ENCODE peak calls at places on chromosomes 6 and 20, in four cellular contexts. S is K562, G is GM12878, J is HepG2. N is an unnamed sample.

GRCh38 chr20:8155229-8155628 is 23.2 kb downstream of the PLCB1 start:
- DNase-seq in S (no peak), G (no peak), J (peak; percentile 82), N (no peak)

GRCh38 chr20:33893314-33893713 is 82.2 kb downstream of the CHMP4B start:
- DNase-seq in S (no peak), G (no peak), J (no peak), N (no peak)

GRCh38 chr6:12537389-12537788 is 179.2 kb upstream of the PHACTR1 start:
- DNase-seq in S (no peak), G (no peak), J (peak; percentile 12), N (no peak)

GRCh38 chr6:57135885-57136284 is 36.2 kb upstream of the BAG2 start:
- DNase-seq in S (no peak), G (no peak), J (no peak), N (no peak)

GRCh38 chr20:54093423-54094267 is 23.3 kb upstream of the BCAS1 start:
- DNase-seq in S (no peak), G (no peak), J (no peak), N (no peak)

GRCh38 chr6:4560225-4561077 is 215.8 kb upstream of the CDYL start:
- DNase-seq in S (no peak), G (no peak), J (no peak), N (no peak)

GRCh38 chr6:151044465-151045441 is 179.3 kb downstream of the MTHFD1L start:
- DNase-seq in S (no peak), G (no peak), J (peak; percentile 93), N (peak; percentile 94)

GRCh38 chr20:6519556-6519955 is 247.9 kb upstream of the BMP2 start:
- DNase-seq in S (no peak), G (no peak), J (no peak), N (no peak)

GRCh38 chr6:98487612-98488011 is 346.8 kb upstream of the POU3F2 start:
- DNase-seq in S (no peak), G (no peak), J (no peak), N (no peak)

GRCh38 chr20:14568225-14568624 is 230.8 kb upstream of the FLRT3 start:
- DNase-seq in S (no peak), G (no peak), J (no peak), N (no peak)

GRCh38 chr20:13610205-13610604 is 28.5 kb downstream of the TASP1 start:
- DNase-seq in S (peak; percentile 8), G (no peak), J (peak; percentile 41), N (peak; percentile 38)

GRCh38 chr20:840858-841567 is 7.5 kb downstream of the FAM110A start:
- DNase-seq in S (no peak), G (no peak), J (peak; percentile 33), N (no peak)

GRCh38 chr6:45703041-45703739 is 312.5 kb downstream of the CLIC5 start:
- DNase-seq in S (no peak), G (no peak), J (no peak), N (no peak)

GRCh38 chr6:136284909-136285308 is 4.7 kb downstream of the BCLAF1 start:
- DNase-seq in S (no peak), G (no peak), J (no peak), N (no peak)
- H3K27ac ChIP-seq in S (no peak overlapping the region), G (no peak overlapping the region), J (no peak overlapping the region), N (peak overlapping the region; percentile 27)

GRCh38 chr6:27592481-27593199 is 119.7 kb upstream of the ZNF184 start:
- DNase-seq in S (peak; percentile 76), G (peak; percentile 89), J (peak; percentile 84), N (peak; percentile 73)
- TF ChIP-seq JUNB in S (no peak), G (no peak), J (peak; percentile 31), N (no peak)

GRCh38 chr6:7615611-7616383 is 25.8 kb downstream of the SNRNP48 start:
- DNase-seq in S (peak; percentile 62), G (no peak), J (peak; percentile 72), N (peak; percentile 18)
- TF ChIP-seq BHLHE40 in S (no peak), G (peak; percentile 12), J (no peak), N (no peak)

DNA sequence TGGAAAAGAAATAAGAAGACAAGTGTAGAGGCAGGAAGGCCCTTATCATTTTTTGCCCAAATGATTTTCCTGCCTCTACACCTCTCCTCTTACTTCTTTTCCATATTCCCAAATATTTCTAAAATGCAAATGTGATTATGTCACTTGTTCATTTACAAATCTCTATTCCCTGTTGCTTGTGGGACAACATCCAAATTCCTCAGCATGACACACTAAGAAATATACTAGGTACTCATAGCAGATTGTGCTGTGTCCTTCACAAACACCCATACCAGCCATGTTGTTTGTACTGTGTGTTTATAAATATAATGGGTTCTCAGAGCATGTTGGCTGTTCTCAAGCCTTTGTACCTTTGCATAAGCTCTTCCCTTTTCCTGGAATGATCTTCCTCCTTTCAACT is 17.7 kb upstream of the FYN start:
- DNase-seq in S (no peak), G (no peak), J (no peak), N (no peak)
- H3K27ac ChIP-seq in S (no peak overlapping the region), G (no peak overlapping the region), J (no peak overlapping the region), N (no peak overlapping the region)

N was measured in A549.